ENCODE peak calls at places on chromosomes 3 and 15, in five cellular contexts. One of them, this sample, is unnamed.

GRCh38 chr3:73365756-73366397 is 258.9 kb downstream of the PDZRN3 start:
- DNase-seq in fibroblast of mammary gland: peak; percentile 81
- DNase-seq in RWPE1: no peak
- DNase-seq in effector CD4-positive, alpha-beta T cell: no peak
- DNase-seq in progenitor cell of endocrine pancreas: no peak
- DNase-seq in this sample: no peak

GRCh38 chr15:77909131-77909940 is 168.2 kb downstream of the TBC1D2B start:
- DNase-seq in fibroblast of mammary gland: no peak
- DNase-seq in RWPE1: no peak
- DNase-seq in effector CD4-positive, alpha-beta T cell: no peak
- DNase-seq in progenitor cell of endocrine pancreas: no peak
- DNase-seq in this sample: no peak

GRCh38 chr3:115321396-115321795 is 174.3 kb upstream of the ZBTB20 start:
- DNase-seq in fibroblast of mammary gland: peak; percentile 77
- DNase-seq in RWPE1: no peak
- DNase-seq in effector CD4-positive, alpha-beta T cell: no peak
- DNase-seq in progenitor cell of endocrine pancreas: no peak
- DNase-seq in this sample: no peak

GRCh38 chr3:160701490-160701889 is 24.5 kb downstream of the ARL14 start:
- DNase-seq in fibroblast of mammary gland: no peak
- DNase-seq in RWPE1: no peak
- DNase-seq in effector CD4-positive, alpha-beta T cell: no peak
- DNase-seq in progenitor cell of endocrine pancreas: no peak
- DNase-seq in this sample: no peak

GRCh38 chr3:55487376-55488241 is 503 bp upstream of the WNT5A start:
- DNase-seq in fibroblast of mammary gland: peak; percentile 76
- DNase-seq in RWPE1: peak; percentile 16
- DNase-seq in effector CD4-positive, alpha-beta T cell: no peak
- DNase-seq in progenitor cell of endocrine pancreas: no peak
- DNase-seq in this sample: no peak

GRCh38 chr3:140823106-140823505 is 118.5 kb upstream of the SLC25A36 start:
- DNase-seq in fibroblast of mammary gland: no peak
- DNase-seq in RWPE1: no peak
- DNase-seq in effector CD4-positive, alpha-beta T cell: no peak
- DNase-seq in progenitor cell of endocrine pancreas: no peak
- DNase-seq in this sample: no peak

GRCh38 chr15:26298010-26298661 is 435.0 kb upstream of the ATP10A start:
- DNase-seq in fibroblast of mammary gland: no peak
- DNase-seq in RWPE1: no peak
- DNase-seq in effector CD4-positive, alpha-beta T cell: no peak
- DNase-seq in progenitor cell of endocrine pancreas: no peak
- DNase-seq in this sample: no peak

GRCh38 chr3:45647148-45647619 is 42.0 kb upstream of the SACM1L start:
- DNase-seq in fibroblast of mammary gland: peak; percentile 95
- DNase-seq in RWPE1: peak; percentile 83
- DNase-seq in effector CD4-positive, alpha-beta T cell: no peak
- DNase-seq in progenitor cell of endocrine pancreas: no peak
- DNase-seq in this sample: no peak

GRCh38 chr3:188064831-188065493 is 89.0 kb upstream of the LPP start:
- DNase-seq in fibroblast of mammary gland: no peak
- DNase-seq in RWPE1: no peak
- DNase-seq in effector CD4-positive, alpha-beta T cell: no peak
- DNase-seq in progenitor cell of endocrine pancreas: no peak
- DNase-seq in this sample: no peak

GRCh38 chr3:170356596-170357175 is 829 bp upstream of the SKIL start:
- DNase-seq in fibroblast of mammary gland: peak; percentile 71
- DNase-seq in RWPE1: peak; percentile 43
- DNase-seq in effector CD4-positive, alpha-beta T cell: peak; percentile 35
- DNase-seq in progenitor cell of endocrine pancreas: peak; percentile 78
- DNase-seq in this sample: no peak

GRCh38 chr3:149655826-149656599 is 1.8 kb downstream of the WWTR1 start:
- DNase-seq in fibroblast of mammary gland: peak; percentile 41
- DNase-seq in RWPE1: no peak
- DNase-seq in effector CD4-positive, alpha-beta T cell: no peak
- DNase-seq in progenitor cell of endocrine pancreas: no peak
- DNase-seq in this sample: no peak

GRCh38 chr3:125292015-125292414 is 79.5 kb upstream of the SLC12A8 start:
- DNase-seq in fibroblast of mammary gland: no peak
- DNase-seq in RWPE1: no peak
- DNase-seq in effector CD4-positive, alpha-beta T cell: no peak
- DNase-seq in progenitor cell of endocrine pancreas: no peak
- DNase-seq in this sample: no peak

GRCh38 chr3:98274914-98275313 is 7.4 kb upstream of the OR5H2 start:
- DNase-seq in fibroblast of mammary gland: no peak
- DNase-seq in RWPE1: no peak
- DNase-seq in effector CD4-positive, alpha-beta T cell: no peak
- DNase-seq in progenitor cell of endocrine pancreas: no peak
- DNase-seq in this sample: no peak

GRCh38 chr15:78925076-78925624 is 19.7 kb downstream of the CTSH start:
- DNase-seq in fibroblast of mammary gland: no peak
- DNase-seq in RWPE1: no peak
- DNase-seq in effector CD4-positive, alpha-beta T cell: no peak
- DNase-seq in progenitor cell of endocrine pancreas: no peak
- DNase-seq in this sample: no peak

GRCh38 chr15:47824185-47824584 is 106.9 kb downstream of the SEMA6D start:
- DNase-seq in fibroblast of mammary gland: no peak
- DNase-seq in RWPE1: peak; percentile 32
- DNase-seq in effector CD4-positive, alpha-beta T cell: no peak
- DNase-seq in progenitor cell of endocrine pancreas: no peak
- DNase-seq in this sample: no peak

GRCh38 chr3:100042144-100042543 is 72.2 kb downstream of the FILIP1L start:
- DNase-seq in fibroblast of mammary gland: peak; percentile 84
- DNase-seq in RWPE1: peak; percentile 45
- DNase-seq in effector CD4-positive, alpha-beta T cell: no peak
- DNase-seq in progenitor cell of endocrine pancreas: no peak
- DNase-seq in this sample: no peak

GRCh38 chr3:10173926-10174435 is 9.3 kb downstream of the IRAK2 start:
- DNase-seq in fibroblast of mammary gland: peak; percentile 99
- DNase-seq in RWPE1: no peak
- DNase-seq in effector CD4-positive, alpha-beta T cell: no peak
- DNase-seq in progenitor cell of endocrine pancreas: no peak
- DNase-seq in this sample: no peak

GRCh38 chr15:62841269-62841628 is 201.3 kb upstream of the TPM1 start:
- DNase-seq in fibroblast of mammary gland: no peak
- DNase-seq in RWPE1: no peak
- DNase-seq in effector CD4-positive, alpha-beta T cell: no peak
- DNase-seq in progenitor cell of endocrine pancreas: no peak
- DNase-seq in this sample: no peak

GRCh38 chr3:108132727-108133373 is 42.0 kb upstream of the CD47 start:
- DNase-seq in fibroblast of mammary gland: peak; percentile 47
- DNase-seq in RWPE1: peak; percentile 50
- DNase-seq in effector CD4-positive, alpha-beta T cell: no peak
- DNase-seq in progenitor cell of endocrine pancreas: no peak
- DNase-seq in this sample: no peak

GRCh38 chr3:106620646-106621045 is 751.8 kb upstream of the CBLB start:
- DNase-seq in fibroblast of mammary gland: no peak
- DNase-seq in RWPE1: no peak
- DNase-seq in effector CD4-positive, alpha-beta T cell: no peak
- DNase-seq in progenitor cell of endocrine pancreas: no peak
- DNase-seq in this sample: no peak

GRCh38 chr3:10263549-10264363 is 15.5 kb downstream of the TATDN2 start:
- DNase-seq in fibroblast of mammary gland: peak; percentile 55
- DNase-seq in RWPE1: peak; percentile 43
- DNase-seq in effector CD4-positive, alpha-beta T cell: peak; percentile 59
- DNase-seq in progenitor cell of endocrine pancreas: no peak
- DNase-seq in this sample: peak; percentile 40

GRCh38 chr3:25476639-25477038 is 48.6 kb downstream of the RARB start:
- DNase-seq in fibroblast of mammary gland: no peak
- DNase-seq in RWPE1: no peak
- DNase-seq in effector CD4-positive, alpha-beta T cell: no peak
- DNase-seq in progenitor cell of endocrine pancreas: no peak
- DNase-seq in this sample: no peak

GRCh38 chr3:53796161-53796560 is 50.1 kb downstream of the CHDH start:
- DNase-seq in fibroblast of mammary gland: no peak
- DNase-seq in RWPE1: no peak
- DNase-seq in effector CD4-positive, alpha-beta T cell: no peak
- DNase-seq in progenitor cell of endocrine pancreas: no peak
- DNase-seq in this sample: no peak

GRCh38 chr3:156483961-156484787 is 70.7 kb downstream of the SSR3 start:
- DNase-seq in fibroblast of mammary gland: peak; percentile 83
- DNase-seq in RWPE1: peak; percentile 12
- DNase-seq in effector CD4-positive, alpha-beta T cell: peak; percentile 41
- DNase-seq in progenitor cell of endocrine pancreas: no peak
- DNase-seq in this sample: no peak

GRCh38 chr15:40069178-40070165 is 30.5 kb upstream of the SRP14 start:
- DNase-seq in fibroblast of mammary gland: no peak
- DNase-seq in RWPE1: peak; percentile 69
- DNase-seq in effector CD4-positive, alpha-beta T cell: no peak
- DNase-seq in progenitor cell of endocrine pancreas: no peak
- DNase-seq in this sample: no peak

GRCh38 chr3:16383864-16384263 is 118.9 kb downstream of the OXNAD1 start:
- DNase-seq in fibroblast of mammary gland: no peak
- DNase-seq in RWPE1: no peak
- DNase-seq in effector CD4-positive, alpha-beta T cell: no peak
- DNase-seq in progenitor cell of endocrine pancreas: no peak
- DNase-seq in this sample: no peak

GRCh38 chr3:160564205-160564922 is 1.0 kb downstream of the KPNA4 start:
- DNase-seq in fibroblast of mammary gland: no peak
- DNase-seq in RWPE1: peak; percentile 3
- DNase-seq in effector CD4-positive, alpha-beta T cell: peak; percentile 10
- DNase-seq in progenitor cell of endocrine pancreas: no peak
- DNase-seq in this sample: no peak

GRCh38 chr15:62250978-62251377 is 85.9 kb upstream of the C2CD4B start:
- DNase-seq in fibroblast of mammary gland: no peak
- DNase-seq in RWPE1: no peak
- DNase-seq in effector CD4-positive, alpha-beta T cell: no peak
- DNase-seq in progenitor cell of endocrine pancreas: no peak
- DNase-seq in this sample: no peak

GRCh38 chr15:78402056-78402610 is 35.9 kb upstream of the IREB2 start:
- DNase-seq in fibroblast of mammary gland: peak; percentile 34
- DNase-seq in RWPE1: no peak
- DNase-seq in effector CD4-positive, alpha-beta T cell: no peak
- DNase-seq in progenitor cell of endocrine pancreas: no peak
- DNase-seq in this sample: no peak

GRCh38 chr15:63338170-63338569 is 43.5 kb downstream of the CA12 start:
- DNase-seq in fibroblast of mammary gland: peak; percentile 86
- DNase-seq in RWPE1: peak; percentile 44
- DNase-seq in effector CD4-positive, alpha-beta T cell: no peak
- DNase-seq in progenitor cell of endocrine pancreas: no peak
- DNase-seq in this sample: no peak

GRCh38 chr3:30091611-30092135 is 514.7 kb upstream of the TGFBR2 start:
- DNase-seq in fibroblast of mammary gland: no peak
- DNase-seq in RWPE1: no peak
- DNase-seq in effector CD4-positive, alpha-beta T cell: no peak
- DNase-seq in progenitor cell of endocrine pancreas: no peak
- DNase-seq in this sample: no peak

GRCh38 chr15:45112592-45113379 is 1.2 kb downstream of the DUOX2 start:
- DNase-seq in fibroblast of mammary gland: no peak
- DNase-seq in RWPE1: no peak
- DNase-seq in effector CD4-positive, alpha-beta T cell: no peak
- DNase-seq in progenitor cell of endocrine pancreas: no peak
- DNase-seq in this sample: no peak

GRCh38 chr3:121072128-121072527 is 164.1 kb downstream of the STXBP5L start:
- DNase-seq in fibroblast of mammary gland: no peak
- DNase-seq in RWPE1: no peak
- DNase-seq in effector CD4-positive, alpha-beta T cell: no peak
- DNase-seq in progenitor cell of endocrine pancreas: no peak
- DNase-seq in this sample: no peak

GRCh38 chr3:169666079-169666436 is 2.5 kb upstream of the MECOM start:
- DNase-seq in fibroblast of mammary gland: no peak
- DNase-seq in RWPE1: no peak
- DNase-seq in effector CD4-positive, alpha-beta T cell: no peak
- DNase-seq in progenitor cell of endocrine pancreas: no peak
- DNase-seq in this sample: no peak

GRCh38 chr3:126604691-126605090 is 46.0 kb upstream of the C3orf22 start:
- DNase-seq in fibroblast of mammary gland: no peak
- DNase-seq in RWPE1: no peak
- DNase-seq in effector CD4-positive, alpha-beta T cell: no peak
- DNase-seq in progenitor cell of endocrine pancreas: no peak
- DNase-seq in this sample: no peak